ENCODE peak calls at places on chromosomes 11 and 22, in ten cellular contexts. F, J, A, L, G, K, M, C, E and N are unnamed samples.

GRCh38 chr11:117000039-117000740 is 98.0 kb downstream of the SIK3 start:
- DNase-seq in J (no peak), E (no peak), M (no peak), F (no peak), C (no peak), K (no peak), L (no peak), A (no peak), G (no peak), N (no peak)

GRCh38 chr11:35235944-35236666 is 97.1 kb downstream of the CD44 start:
- DNase-seq in F (no peak), E (peak; percentile 34), G (peak; percentile 65), L (no peak), K (peak; percentile 79), M (peak; percentile 51), C (peak; percentile 59), J (no peak), A (no peak), N (no peak)

GRCh38 chr11:69449320-69450063 is 32.0 kb upstream of the LINC01488 start:
- DNase-seq in J (peak; percentile 52), C (no peak), L (peak; percentile 51), G (peak; percentile 62), M (peak; percentile 31), E (no peak), A (no peak), K (peak; percentile 24), F (peak; percentile 65), N (peak; percentile 50)

GRCh38 chr22:49042066-49042465 is 785.6 kb downstream of the BRD1 start:
- DNase-seq in L (no peak), E (no peak), C (no peak), M (no peak), K (no peak), J (no peak), F (no peak), G (no peak), A (no peak), N (no peak)

GRCh38 chr11:75198278-75198948 is 42.2 kb upstream of the TPBGL start:
- DNase-seq in L (no peak), C (no peak), M (no peak), A (no peak), J (no peak), G (no peak), F (no peak), E (no peak), K (no peak), N (no peak)

GRCh38 chr11:117836077-117836960 is 11.8 kb upstream of the FXYD2 start:
- DNase-seq in M (peak; percentile 10), L (no peak), A (no peak), J (no peak), F (peak; percentile 10), E (no peak), K (no peak), G (no peak), C (no peak), N (no peak)

GRCh38 chr11:28346209-28346608 is 238.0 kb downstream of the METTL15 start:
- DNase-seq in A (no peak), M (no peak), G (no peak), E (no peak), C (no peak), F (no peak), J (no peak), L (peak; percentile 4), K (no peak), N (no peak)

GRCh38 chr22:37203354-37204044 is 8.8 kb downstream of the SSTR3 start:
- DNase-seq in F (no peak), A (no peak), K (no peak), M (peak; percentile 21), G (no peak), C (no peak), L (no peak), J (no peak), E (no peak), N (no peak)

GRCh38 chr11:72244317-72245231 is 598 bp upstream of the PHOX2A start:
- DNase-seq in C (no peak), A (no peak), M (no peak), J (no peak), F (no peak), E (no peak), K (no peak), G (no peak), L (no peak), N (no peak)

DNA sequence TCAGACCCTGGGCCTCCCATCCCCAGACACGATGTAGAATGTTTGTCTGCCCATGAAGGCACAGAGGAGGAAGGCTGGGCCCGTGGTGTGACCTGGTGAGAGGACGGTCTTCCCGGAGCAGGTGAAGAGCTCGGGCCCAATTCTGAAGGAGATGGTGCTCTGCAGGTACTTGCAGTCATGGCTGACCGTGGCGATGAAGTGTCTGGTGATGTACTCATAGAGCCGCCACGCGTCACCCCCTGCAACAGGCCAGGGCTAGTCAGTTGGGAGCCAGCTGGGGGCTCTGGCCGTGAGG is 10.0 kb upstream of the PPM1F start:
- DNase-seq in M (no peak), E (no peak), G (no peak), C (no peak), F (no peak), K (no peak), J (no peak), L (no peak), A (no peak), N (no peak)
- TF ChIP-seq CTCF in M (no peak), E (no peak), G (no peak), C (no peak), F (no peak), K (no peak), J (no peak), L (no peak), A (no peak), N (no peak)

GRCh38 chr11:57424802-57425564 is 1.9 kb downstream of the SLC43A3 start:
- DNase-seq in E (peak; percentile 64), L (peak; percentile 86), A (peak; percentile 56), F (peak; percentile 81), M (peak; percentile 64), C (peak; percentile 95), G (peak; percentile 95), K (peak; percentile 88), J (peak; percentile 72), N (peak; percentile 97)

GRCh38 chr11:57424137-57424801 is 2.7 kb downstream of the SLC43A3 start:
- DNase-seq in A (no peak), M (no peak), E (no peak), F (no peak), K (no peak), G (no peak), L (no peak), J (no peak), C (no peak), N (peak; percentile 20)

GRCh38 chr11:57426439-57426753 is 525 bp downstream of the SLC43A3 start:
- DNase-seq in E (no peak), C (no peak), M (no peak), K (no peak), L (no peak), F (no peak), J (no peak), G (no peak), A (no peak), N (no peak)

GRCh38 chr11:57426754-57427691 is at the start of gene SLC43A3:
- DNase-seq in G (peak; percentile 90), E (no peak), J (peak; percentile 46), A (peak; percentile 75), M (peak; percentile 78), K (peak; percentile 86), F (peak; percentile 74), L (peak; percentile 97), C (peak; percentile 98), N (peak; percentile 92)

GRCh38 chr11:57425565-57426438 is 1.1 kb downstream of the SLC43A3 start:
- DNase-seq in L (no peak), K (no peak), M (peak; percentile 48), C (peak; percentile 49), E (no peak), G (peak; percentile 36), A (no peak), F (peak; percentile 45), J (no peak), N (peak; percentile 28)
- H3K4me3 ChIP-seq in L (peak overlapping the region; percentile 62), K (no peak overlapping the region), M (no peak overlapping the region), C (peak overlapping the region; percentile 49), E (peak overlapping the region; percentile 47), G (peak overlapping the region; percentile 42), A (no peak overlapping the region), F (peak overlapping the region; percentile 40), J (peak overlapping the region; percentile 66), N (peak overlapping the region; percentile 48)

DNA sequence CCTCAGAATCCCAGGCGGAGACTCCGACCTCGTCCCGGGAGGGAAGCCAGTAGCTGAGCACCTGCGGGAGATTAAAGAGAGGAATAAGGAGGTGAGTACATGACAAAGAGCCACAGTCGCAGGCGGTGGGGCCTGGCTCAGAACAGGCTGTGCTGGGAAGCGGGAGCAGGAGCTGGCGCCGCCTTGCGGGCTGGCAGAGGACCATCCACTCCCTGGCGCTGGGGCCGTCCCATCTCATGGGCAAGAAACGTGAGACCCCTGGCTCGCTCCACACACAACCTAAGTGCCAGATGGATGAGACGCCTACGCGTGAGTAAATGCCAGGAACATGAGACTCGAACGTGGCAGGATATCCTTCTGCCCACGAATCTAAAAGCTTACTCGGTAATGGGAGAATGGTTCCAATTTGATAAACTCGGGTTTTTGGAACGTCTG is 6.3 kb downstream of the CEND1 start:
- DNase-seq in E (no peak), M (peak; percentile 86), F (peak; percentile 69), K (peak; percentile 85), J (peak; percentile 85), C (peak; percentile 94), A (peak; percentile 85), G (peak; percentile 75), L (peak; percentile 81), N (peak; percentile 83)
- TF ChIP-seq CTCF in E (no peak), M (peak; percentile 61), F (peak; percentile 62), K (peak; percentile 94), J (peak; percentile 91), C (peak; percentile 80), A (peak; percentile 92), G (peak; percentile 88), L (peak; percentile 75), N (peak; percentile 86)

DNA sequence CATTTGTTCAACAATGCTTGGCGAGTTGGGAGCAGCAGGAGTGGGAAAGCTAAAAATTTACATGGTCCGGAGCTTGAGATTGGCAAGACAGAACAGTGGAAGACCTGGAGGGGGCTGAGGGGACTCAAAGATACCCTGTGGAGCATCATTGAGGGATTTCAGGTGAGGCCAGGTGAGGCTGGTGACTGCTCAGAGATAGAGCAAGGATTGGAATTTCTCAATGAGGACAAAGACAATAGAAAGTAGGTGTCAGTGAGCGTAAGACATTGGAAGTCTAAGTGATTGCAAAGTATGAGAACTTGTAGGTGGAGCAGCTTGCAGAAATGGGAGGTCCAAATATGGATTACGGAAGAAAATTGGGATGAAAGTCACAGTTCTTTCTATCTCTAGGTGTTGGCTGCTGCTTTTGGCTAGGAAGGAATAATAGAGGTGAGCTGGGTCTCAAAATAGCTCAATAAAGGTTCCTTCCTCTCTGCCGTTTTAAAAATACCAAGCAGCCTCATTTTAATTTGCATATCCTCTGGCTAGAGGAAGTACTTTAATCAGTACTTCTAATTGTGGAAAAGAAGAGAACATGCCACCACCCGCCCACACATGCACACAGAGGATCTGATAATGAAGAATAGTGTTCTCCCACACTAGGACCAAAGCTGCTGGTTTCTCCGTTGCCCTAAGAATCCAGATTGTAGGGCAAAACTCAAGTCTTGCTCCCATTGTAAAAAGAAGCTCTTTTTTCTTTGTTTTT is 41.8 kb upstream of the SORL1-AS1 start:
- DNase-seq in C (no peak), M (no peak), L (no peak), F (no peak), K (no peak), A (no peak), E (no peak), G (no peak), J (no peak), N (no peak)
- H3K4me3 ChIP-seq in C (no peak overlapping the region), M (no peak overlapping the region), L (no peak overlapping the region), F (no peak overlapping the region), K (no peak overlapping the region), A (no peak overlapping the region), E (no peak overlapping the region), G (no peak overlapping the region), J (no peak overlapping the region), N (no peak overlapping the region)